ENCODE peak calls at places on chromosomes 4 and X, in seven cellular contexts. U, J, Z, C, W, E and D are unnamed samples.

GRCh38 chrX:55867254-55867653 is 149.7 kb downstream of the RRAGB start:
- DNase-seq in U (no peak), J (peak), Z (no peak), C (no peak), W (no peak), E (peak), D (no peak)

GRCh38 chr4:86831262-86832090 is 17.7 kb downstream of the SLC10A6 start:
- DNase-seq in U (peak), J (no peak), Z (no peak), C (peak), W (peak), E (no peak), D (no peak)

GRCh38 chr4:77921701-77922100 is 59.1 kb downstream of the MRPL1 start:
- DNase-seq in U (peak), J (no peak), Z (no peak), C (peak), W (peak), E (no peak), D (no peak)

GRCh38 chr4:57875829-57876392 is 765.7 kb upstream of the IGFBP7 start:
- DNase-seq in U (no peak), J (no peak), Z (no peak), C (no peak), W (no peak), E (no peak), D (no peak)

GRCh38 chr4:143477487-143477886 is 36.0 kb upstream of the SMARCA5 start:
- DNase-seq in U (no peak), J (no peak), Z (no peak), C (no peak), W (no peak), E (no peak), D (peak)

GRCh38 chr4:6526696-6527095 is 48.3 kb upstream of the MAN2B2 start:
- DNase-seq in U (no peak), J (no peak), Z (no peak), C (no peak), W (no peak), E (no peak), D (peak)

GRCh38 chr4:101953949-101954348 is 163.4 kb downstream of the BANK1 start:
- DNase-seq in U (peak), J (no peak), Z (no peak), C (no peak), W (peak), E (no peak), D (peak)

GRCh38 chr4:144174401-144175067 is 34.0 kb upstream of the GYPA start:
- DNase-seq in U (peak), J (peak), Z (peak), C (peak), W (peak), E (peak), D (peak)

GRCh38 chr4:183078634-183079033 is 20.4 kb upstream of the WWC2 start:
- DNase-seq in U (no peak), J (no peak), Z (no peak), C (no peak), W (peak), E (no peak), D (peak)

GRCh38 chrX:110414679-110415439 is 56.2 kb downstream of the RTL9 start:
- DNase-seq in U (no peak), J (peak), Z (no peak), C (no peak), W (no peak), E (no peak), D (no peak)

GRCh38 chr4:170775851-170776250 is 686.1 kb upstream of the AADAT start:
- DNase-seq in U (no peak), J (no peak), Z (no peak), C (no peak), W (no peak), E (no peak), D (no peak)

GRCh38 chr4:48591372-48591771 is 101.3 kb downstream of the ZAR1 start:
- DNase-seq in U (no peak), J (no peak), Z (no peak), C (no peak), W (no peak), E (peak), D (no peak)

GRCh38 chr4:102352774-102353173 is 7.5 kb upstream of the SLC39A8 start:
- DNase-seq in U (no peak), J (no peak), Z (no peak), C (no peak), W (no peak), E (no peak), D (no peak)

GRCh38 chrX:6041630-6042029 is 187.0 kb downstream of the NLGN4X start:
- DNase-seq in U (no peak), J (no peak), Z (no peak), C (no peak), W (no peak), E (no peak), D (no peak)

GRCh38 chrX:71128915-71129765 is 10.7 kb downstream of the MED12 start:
- DNase-seq in U (peak), J (no peak), Z (peak), C (no peak), W (peak), E (peak), D (peak)

GRCh38 chr4:186266699-186267467 is 894 bp downstream of the F11 start:
- DNase-seq in U (peak), J (no peak), Z (no peak), C (no peak), W (no peak), E (no peak), D (peak)

GRCh38 chr4:159341486-159341885 is 238.6 kb downstream of the RAPGEF2 start:
- DNase-seq in U (peak), J (no peak), Z (no peak), C (no peak), W (no peak), E (no peak), D (no peak)

GRCh38 chr4:7007944-7008343 is 35.2 kb upstream of the TADA2B start:
- DNase-seq in U (peak), J (no peak), Z (no peak), C (no peak), W (no peak), E (no peak), D (peak)

DNA sequence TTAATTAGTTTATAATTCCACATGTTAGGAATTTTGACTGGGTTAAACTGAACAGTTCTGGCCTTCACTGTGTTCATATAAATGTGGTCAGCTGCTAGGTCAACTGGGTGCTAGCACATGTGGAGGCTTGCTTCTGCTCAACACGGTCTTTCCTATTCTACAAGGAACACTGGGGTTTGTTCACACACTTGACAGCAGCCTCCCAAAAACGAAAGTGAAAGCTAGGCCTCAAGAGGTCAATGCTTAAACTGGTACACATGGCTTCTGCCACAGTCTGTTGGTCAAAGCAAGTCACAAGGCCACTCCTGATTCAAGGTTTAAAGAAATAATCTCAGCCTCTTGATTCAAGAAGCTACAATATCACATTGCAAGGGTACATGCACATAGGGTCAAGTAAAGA is 126.5 kb downstream of the QDPR start:
- DNase-seq in U (no peak), J (peak), Z (no peak), C (no peak), W (no peak), E (peak), D (no peak)
- H3K4me2 ChIP-seq in U (peak), J (no peak), Z (peak), C (peak), W (no peak), E (no peak), D (no peak)

GRCh38 chr4:688695-689497 is at the start of gene SLC49A3:
- DNase-seq in U (no peak), J (no peak), Z (no peak), C (no peak), W (no peak), E (no peak), D (peak)
- TF ChIP-seq REST in U (no peak), J (no peak), Z (no peak), C (no peak), W (no peak), E (no peak), D (no peak)

GRCh38 chr4:142350886-142351285 is 495.2 kb downstream of the INPP4B start:
- DNase-seq in U (no peak), J (no peak), Z (no peak), C (no peak), W (peak), E (no peak), D (no peak)
- H3K4me2 ChIP-seq in U (no peak), J (no peak), Z (no peak), C (no peak), W (peak), E (no peak), D (no peak)

GRCh38 chr4:56732301-56732700 is 51.2 kb upstream of the HOPX start:
- DNase-seq in U (no peak), J (no peak), Z (no peak), C (no peak), W (no peak), E (no peak), D (no peak)

GRCh38 chr4:56728512-56728911 is 47.4 kb upstream of the HOPX start:
- DNase-seq in U (no peak), J (no peak), Z (no peak), C (no peak), W (peak), E (peak), D (no peak)

GRCh38 chr4:56730097-56730496 is 49.0 kb upstream of the HOPX start:
- DNase-seq in U (no peak), J (no peak), Z (no peak), C (no peak), W (no peak), E (no peak), D (no peak)

GRCh38 chr4:56733352-56733751 is 52.3 kb upstream of the HOPX start:
- DNase-seq in U (no peak), J (no peak), Z (no peak), C (no peak), W (no peak), E (no peak), D (no peak)

DNA sequence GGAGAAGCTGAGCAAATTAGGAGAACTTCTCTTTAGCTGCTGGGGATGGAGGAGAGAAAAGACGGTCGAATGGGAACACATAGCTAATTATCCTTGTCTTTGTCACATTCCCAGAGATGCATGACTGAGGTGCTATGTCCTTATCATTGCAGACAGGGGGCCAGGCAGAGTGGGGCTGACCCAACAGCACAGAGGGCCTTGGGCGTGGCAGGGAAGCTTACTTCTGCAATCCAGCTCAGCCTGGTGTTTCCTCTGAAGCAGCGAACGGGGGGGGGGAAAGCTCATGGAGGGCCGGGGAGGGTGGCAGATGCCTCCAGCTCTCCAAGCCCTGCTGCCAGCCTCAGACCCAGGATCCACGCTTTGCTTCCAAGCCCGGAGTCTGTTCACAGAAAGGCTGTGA is 50.8 kb upstream of the HOPX start:
- DNase-seq in U (no peak), J (no peak), Z (no peak), C (no peak), W (no peak), E (peak), D (peak)
- TF ChIP-seq REST in U (no peak), J (no peak), Z (no peak), C (no peak), W (no peak), E (no peak), D (no peak)

DNA sequence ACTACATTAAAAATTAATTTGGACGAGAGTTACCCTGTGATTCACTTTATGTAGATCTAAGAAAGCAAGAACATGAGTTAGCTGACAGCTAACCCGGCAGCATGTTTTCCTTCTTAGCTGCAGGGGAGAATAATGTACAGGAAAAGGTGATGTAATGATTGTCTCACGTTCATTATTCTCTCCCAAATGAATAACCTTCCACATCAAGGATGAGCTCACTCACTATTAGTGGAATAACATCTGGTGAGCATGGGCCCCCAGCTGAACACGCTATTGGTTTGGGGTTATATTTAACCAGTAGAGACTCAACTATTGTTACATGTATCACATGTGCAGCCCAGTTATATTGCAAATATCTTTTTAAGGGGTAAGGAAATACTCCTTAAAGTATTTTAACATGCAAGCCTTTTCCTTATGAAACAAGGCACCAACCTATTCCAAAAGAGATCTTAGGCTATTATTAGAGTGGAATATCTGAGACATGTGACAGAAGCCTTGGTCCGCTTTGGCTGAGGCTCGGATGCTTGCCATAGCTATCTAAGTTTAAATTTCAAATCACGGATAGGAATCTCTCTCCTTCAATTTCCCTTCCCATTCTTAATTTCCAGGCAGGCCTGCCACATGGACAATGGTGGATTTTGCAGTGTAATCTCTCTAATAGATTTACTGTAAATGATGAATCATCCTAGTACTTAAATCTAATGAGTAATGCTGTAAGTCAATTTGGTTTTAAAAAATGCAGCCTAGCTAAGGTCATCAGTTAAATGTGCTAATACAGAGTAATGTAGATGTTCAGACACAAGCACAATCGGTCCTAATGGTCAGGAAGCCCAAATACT is 99.0 kb upstream of the OTUD4 start:
- DNase-seq in U (no peak), J (no peak), Z (peak), C (no peak), W (no peak), E (peak), D (no peak)
- H3K4me2 ChIP-seq in U (no peak), J (no peak), Z (peak), C (peak), W (no peak), E (peak), D (no peak)

GRCh38 chr4:81071013-81071412 is 40.5 kb downstream of the BMP3 start:
- DNase-seq in U (no peak), J (no peak), Z (no peak), C (no peak), W (no peak), E (no peak), D (no peak)

GRCh38 chr4:81065446-81065845 is 34.9 kb downstream of the BMP3 start:
- DNase-seq in U (no peak), J (no peak), Z (no peak), C (no peak), W (no peak), E (no peak), D (no peak)

DNA sequence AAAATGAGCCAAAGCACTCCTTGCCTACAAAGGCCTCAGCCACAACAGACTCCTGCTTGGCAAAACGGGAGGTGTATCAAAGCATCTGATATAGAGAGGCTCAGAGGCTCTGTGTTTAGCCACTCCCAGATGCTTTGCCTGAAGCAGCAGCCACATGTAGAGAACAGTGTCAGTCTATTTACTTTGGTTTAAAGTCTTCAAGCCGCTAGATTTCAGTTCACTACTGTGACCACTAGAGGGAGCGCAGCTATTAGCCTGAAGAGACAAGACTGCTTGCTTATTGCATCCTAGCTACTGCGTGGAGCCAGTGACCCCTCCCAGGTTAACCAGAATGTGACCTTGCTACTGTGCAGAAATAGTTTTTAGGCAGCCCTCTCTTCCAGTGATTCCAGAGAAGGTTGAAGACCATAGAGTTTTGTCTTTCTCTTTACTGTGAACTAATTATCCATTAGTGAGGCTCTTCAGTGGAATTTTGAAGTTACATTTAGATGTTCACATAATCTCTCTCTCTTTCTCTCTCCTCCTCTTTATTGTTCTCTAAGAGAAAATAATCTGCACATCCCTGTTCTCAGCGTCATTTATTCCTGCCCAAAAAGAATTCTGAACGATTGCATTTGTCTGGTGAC is 39.3 kb downstream of the BMP3 start:
- DNase-seq in U (peak), J (peak), Z (peak), C (peak), W (peak), E (peak), D (peak)
- TF ChIP-seq REST in U (no peak), J (no peak), Z (no peak), C (no peak), W (no peak), E (no peak), D (no peak)